ENCODE peak calls at places on chromosomes 7 and 10, in four cellular contexts. I is uterus, C is breast epithelium, M is gastrocnemius medialis. Q is an unnamed sample.

GRCh38 chr7:132475669-132476116 is 100.6 kb downstream of the PLXNA4 start:
- DNase-seq in C (no peak), M (no peak), I (no peak), Q (no peak)

GRCh38 chr7:12257582-12257981 is 46.5 kb downstream of the TMEM106B start:
- DNase-seq in I (no peak), M (no peak), C (no peak), Q (no peak)

GRCh38 chr10:122445904-122446303 is 8.5 kb upstream of the ARMS2 start:
- DNase-seq in I (no peak), C (no peak), M (no peak), Q (no peak)

GRCh38 chr7:44534501-44534900 is 6.6 kb downstream of the NPC1L1 start:
- DNase-seq in C (no peak), M (no peak), I (no peak), Q (no peak)

GRCh38 chr7:52184006-52184703 is 851.3 kb upstream of the POM121L12 start:
- DNase-seq in C (no peak), I (no peak), M (no peak), Q (no peak)

GRCh38 chr10:100995171-100995570 is 4.4 kb upstream of the LZTS2 start:
- DNase-seq in I (no peak), C (no peak), M (no peak), Q (no peak)

GRCh38 chr7:1129431-1129830 is 30.6 kb downstream of the ZFAND2A start:
- DNase-seq in C (peak), M (no peak), I (no peak), Q (no peak)

GRCh38 chr7:154178890-154179289 is 126.7 kb downstream of the DPP6 start:
- DNase-seq in C (no peak), M (no peak), I (no peak), Q (no peak)

GRCh38 chr10:70509376-70509775 is 30.8 kb downstream of the PALD1 start:
- DNase-seq in M (no peak), I (peak), C (no peak), Q (no peak)

GRCh38 chr10:3074145-3074665 is 6.9 kb downstream of the PFKP start:
- DNase-seq in M (no peak), C (no peak), I (no peak), Q (no peak)

GRCh38 chr7:100220833-100221718 is 1.3 kb downstream of the PVRIG start:
- DNase-seq in I (no peak), C (no peak), M (no peak), Q (no peak)
- TF ChIP-seq CTCF in I (no peak), C (no peak), M (no peak), Q (no peak)

GRCh38 chr7:50349399-50349798 is 44.9 kb downstream of the IKZF1 start:
- DNase-seq in M (no peak), C (no peak), I (no peak), Q (no peak)
- H3K27ac ChIP-seq in M (no peak), C (no peak), I (no peak), Q (no peak)

DNA sequence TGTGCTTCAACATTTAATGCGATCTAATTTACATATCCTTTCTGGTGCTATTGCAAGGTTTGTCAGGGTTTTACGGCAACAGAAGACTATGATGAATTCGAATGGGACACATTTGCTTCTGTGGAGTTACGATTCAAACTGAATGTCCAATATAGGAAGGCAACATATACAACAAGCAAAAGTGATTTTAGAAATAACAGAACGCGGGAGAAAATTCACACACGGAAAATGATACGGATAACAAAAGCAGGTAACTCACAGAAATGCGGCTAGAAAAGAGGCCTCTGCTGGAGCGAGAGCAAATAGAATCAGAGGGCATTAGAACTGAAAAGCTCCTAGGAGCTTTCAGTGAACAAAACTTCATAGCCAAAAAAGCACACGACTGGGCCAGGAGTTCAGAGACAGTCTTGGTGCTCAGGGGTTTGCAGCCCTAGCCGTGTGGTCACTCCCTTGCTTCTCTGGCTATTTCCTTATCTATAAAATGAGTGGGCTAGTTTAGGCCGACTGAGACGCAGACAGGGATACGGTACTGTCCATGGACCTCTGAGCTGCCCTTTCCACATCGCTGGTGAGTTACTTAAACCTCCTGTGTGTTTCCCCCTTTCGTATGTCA is 555 bp upstream of the TAX1BP1 start:
- DNase-seq in M (no peak), C (no peak), I (no peak), Q (no peak)
- H3K4me3 ChIP-seq in M (peak), C (peak), I (peak), Q (peak)

GRCh38 chr7:28362812-28363211 is 49.5 kb upstream of the CREB5 start:
- DNase-seq in I (no peak), M (no peak), C (no peak), Q (no peak)
- TF ChIP-seq CTCF in I (no peak), M (no peak), C (no peak), Q (no peak)

DNA sequence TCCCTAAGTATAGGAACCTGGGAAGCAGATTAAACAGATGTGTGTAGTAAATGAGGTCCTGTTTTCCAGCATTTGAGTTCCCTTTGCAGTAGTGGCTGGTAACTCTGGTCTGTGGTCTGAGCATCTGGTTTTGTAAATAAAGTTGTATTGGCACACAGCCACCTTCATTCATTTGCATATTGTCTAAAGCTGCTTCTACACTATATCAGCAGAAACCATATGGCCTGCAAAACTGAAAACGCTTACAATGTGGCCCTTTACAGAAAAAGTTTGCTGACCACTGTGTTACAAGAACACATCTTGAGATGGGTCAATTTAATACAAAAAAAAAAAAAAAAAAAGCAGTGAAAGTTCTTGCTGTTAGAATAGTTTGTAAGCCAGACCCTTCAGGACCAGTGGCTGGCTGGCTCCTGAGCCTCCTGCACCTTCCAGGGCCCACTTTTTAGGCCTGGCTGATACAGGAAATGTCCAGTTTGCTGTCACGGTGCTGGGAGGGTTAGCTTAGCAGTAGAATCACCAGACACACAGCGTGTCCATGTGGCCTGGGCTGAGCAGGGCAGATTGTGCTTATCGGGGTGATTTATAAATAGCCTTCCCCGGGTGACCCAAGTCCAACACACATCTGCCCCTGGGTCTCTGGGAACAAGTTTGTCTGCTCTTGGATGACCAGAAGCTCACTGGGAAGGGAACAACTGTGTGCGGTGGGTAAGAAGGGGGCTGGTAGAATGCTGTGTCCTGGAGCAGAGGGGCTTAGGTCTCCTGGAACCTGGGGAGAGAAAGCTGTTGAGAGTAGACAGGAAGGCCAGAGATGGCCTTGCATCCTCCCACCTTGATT is 1.4 kb downstream of the C10orf71 start:
- DNase-seq in I (no peak), M (peak), C (no peak), Q (no peak)
- H3K27ac ChIP-seq in I (no peak), M (peak), C (no peak), Q (no peak)

GRCh38 chr7:45923290-45923689 is 2.2 kb upstream of the IGFBP3 start:
- DNase-seq in C (peak), I (peak), M (no peak), Q (no peak)
- H3K4me3 ChIP-seq in C (peak), I (no peak), M (no peak), Q (no peak)

DNA sequence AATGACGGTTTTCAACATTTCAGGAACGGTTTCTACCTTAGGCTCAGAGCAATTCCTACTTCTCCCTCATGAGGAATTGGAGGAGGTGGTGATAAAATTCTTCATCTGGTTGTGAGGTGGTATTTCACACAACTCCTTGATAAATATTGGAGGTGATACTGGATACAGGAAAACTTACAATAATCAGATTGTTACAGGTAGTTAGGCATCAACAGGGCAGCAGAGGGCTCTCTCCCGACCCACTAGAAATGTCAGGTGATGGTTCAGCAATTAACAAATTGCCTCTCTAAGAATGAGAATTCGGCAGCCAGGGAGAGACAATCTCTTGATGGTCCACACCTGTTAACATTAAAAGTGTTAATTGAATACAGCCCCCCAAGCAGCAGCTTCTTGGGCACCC is 22.6 kb downstream of the ZNF786 start:
- DNase-seq in I (no peak), C (no peak), M (no peak), Q (no peak)
- TF ChIP-seq CTCF in I (no peak), C (no peak), M (no peak), Q (no peak)